ENCODE peak calls at places on chromosomes 12 and 14, in six cellular contexts. Y is HCEC 1CT, D is fibroblast of pulmonary artery, W is NCI-H2081 treated with DMSO at 0.1 percent for 48 hours, T is type B pancreatic cell, C is GM04503. O is an unnamed sample.

GRCh38 chr12:54891717-54892478 is 37.6 kb downstream of the MUCL1 start:
- DNase-seq in Y (no peak), D (no peak), W (peak), T (no peak), C (no peak), O (no peak)

GRCh38 chr12:6824962-6825381 is 3.2 kb upstream of the P3H3 start:
- DNase-seq in Y (no peak), D (peak), W (no peak), T (no peak), C (no peak), O (no peak)

GRCh38 chr14:100159107-100159864 is at the start of gene DEGS2:
- DNase-seq in Y (no peak), D (no peak), W (no peak), T (no peak), C (no peak), O (no peak)

GRCh38 chr12:62191747-62192485 is 68.3 kb upstream of the USP15 start:
- DNase-seq in Y (peak), D (peak), W (no peak), T (no peak), C (no peak), O (no peak)

GRCh38 chr12:59600174-59600573 is 4.3 kb downstream of the SLC16A7 start:
- DNase-seq in Y (peak), D (peak), W (no peak), T (no peak), C (peak), O (no peak)

GRCh38 chr12:13478650-13479181 is 282.2 kb downstream of the EMP1 start:
- DNase-seq in Y (no peak), D (no peak), W (no peak), T (no peak), C (no peak), O (no peak)

GRCh38 chr14:95815226-95815690 is 61.4 kb upstream of the TUNAR start:
- DNase-seq in Y (no peak), D (no peak), W (no peak), T (peak), C (no peak), O (peak)

GRCh38 chr12:122903704-122904034 is 7.7 kb upstream of the VPS37B start:
- DNase-seq in Y (no peak), D (no peak), W (no peak), T (no peak), C (no peak), O (no peak)

GRCh38 chr14:55532645-55533309 is 47.2 kb upstream of the KTN1 start:
- DNase-seq in Y (no peak), D (no peak), W (no peak), T (no peak), C (no peak), O (no peak)

GRCh38 chr14:41642402-41643195 is 35.9 kb downstream of the LRFN5 start:
- DNase-seq in Y (no peak), D (peak), W (no peak), T (no peak), C (no peak), O (no peak)

GRCh38 chr14:29927596-29928341 is at the start of gene PRKD1:
- DNase-seq in Y (peak), D (peak), W (no peak), T (peak), C (no peak), O (no peak)

GRCh38 chr12:118741196-118741595 is 240.1 kb upstream of the SRRM4 start:
- DNase-seq in Y (no peak), D (no peak), W (no peak), T (no peak), C (no peak), O (no peak)

GRCh38 chr12:92432724-92433281 is 270.0 kb upstream of the PLEKHG7 start:
- DNase-seq in Y (no peak), D (no peak), W (no peak), T (no peak), C (no peak), O (no peak)

GRCh38 chr14:90645842-90646443 is 170.3 kb downstream of the TTC7B start:
- DNase-seq in Y (peak), D (peak), W (no peak), T (no peak), C (no peak), O (no peak)

GRCh38 chr14:69559581-69560011 is 15.1 kb downstream of the CCDC177 start:
- DNase-seq in Y (no peak), D (no peak), W (no peak), T (peak), C (no peak), O (no peak)

GRCh38 chr12:12714276-12715001 is 2.7 kb upstream of the CDKN1B start:
- DNase-seq in Y (peak), D (no peak), W (no peak), T (no peak), C (no peak), O (no peak)

GRCh38 chr12:103809154-103809553 is 31.9 kb downstream of the NT5DC3 start:
- DNase-seq in Y (no peak), D (no peak), W (no peak), T (no peak), C (no peak), O (no peak)

GRCh38 chr12:49809369-49810158 is 18.6 kb downstream of the NCKAP5L start:
- DNase-seq in Y (no peak), D (no peak), W (no peak), T (no peak), C (no peak), O (no peak)

GRCh38 chr14:95157987-95158712 is 821 bp upstream of the DICER1 start:
- DNase-seq in Y (no peak), D (no peak), W (no peak), T (no peak), C (no peak), O (no peak)